ENCODE peak calls at places on chromosome 12, in six cellular contexts. P, Y, Q, I, S and C are unnamed samples.

GRCh38 chr12:102300824-102301461 is 103.3 kb upstream of the PMCH start:
- DNase-seq in Q (peak; percentile 21), P (no peak), I (no peak), Y (no peak), S (peak; percentile 73), C (no peak)

GRCh38 chr12:121793501-121793835 is at the start of gene RHOF:
- DNase-seq in P (no peak), S (no peak), Q (peak; percentile 69), I (no peak), Y (peak; percentile 77), C (no peak)

GRCh38 chr12:107019546-107019945 is 32.6 kb upstream of the MTERF2 start:
- DNase-seq in S (no peak), Y (no peak), P (no peak), I (no peak), Q (no peak), C (no peak)

GRCh38 chr12:119409043-119409442 is 74.5 kb downstream of the CCDC60 start:
- DNase-seq in Y (no peak), S (no peak), Q (no peak), I (no peak), P (no peak), C (no peak)

GRCh38 chr12:121441555-121441954 is 41.6 kb downstream of the RNF34 start:
- DNase-seq in Y (peak; percentile 39), I (no peak), Q (peak; percentile 57), P (no peak), S (no peak), C (no peak)

GRCh38 chr12:30847259-30847658 is 79.3 kb upstream of the TSPAN11 start:
- DNase-seq in Q (no peak), S (peak; percentile 70), P (peak; percentile 25), I (no peak), Y (no peak), C (peak; percentile 48)

GRCh38 chr12:5661820-5662219 is 229.9 kb downstream of the NTF3 start:
- DNase-seq in P (no peak), S (no peak), Q (no peak), I (no peak), Y (peak; percentile 22), C (no peak)

GRCh38 chr12:101361455-101361854 is 46.1 kb downstream of the ARL1 start:
- DNase-seq in I (no peak), Y (no peak), P (no peak), S (no peak), Q (no peak), C (no peak)

GRCh38 chr12:82832981-82833380 is 146.3 kb downstream of the TMTC2 start:
- DNase-seq in P (no peak), Y (no peak), S (no peak), Q (no peak), I (no peak), C (no peak)